ENCODE peak calls at places on chromosomes 3 and 15, in seven cellular contexts. One of them, this sample, is unnamed.
A peak's percentile ranks its signal among the peaks of the same experiment; 100 is the strongest.

GRCh38 chr3:73141531-73141930 is 80.1 kb downstream of the EBLN2 start:
- DNase-seq in T-helper 1 cell: no peak
- DNase-seq in NCI-H748 treated with DMSO at 0.1 percent for 48 hours: no peak
- DNase-seq in type B pancreatic cell: no peak
- DNase-seq in HCT116: no peak
- DNase-seq in hippocampal formation: no peak
- DNase-seq in mammary epithelial cell: no peak
- DNase-seq in this sample: no peak

GRCh38 chr15:56001476-56002078 is 8.2 kb upstream of the NEDD4 start:
- DNase-seq in NCI-H748 treated with DMSO at 0.1 percent for 48 hours: no peak
- DNase-seq in type B pancreatic cell: no peak
- DNase-seq in T-helper 1 cell: no peak
- DNase-seq in HCT116: no peak
- DNase-seq in mammary epithelial cell: peak; percentile 85
- DNase-seq in hippocampal formation: no peak
- DNase-seq in this sample: no peak

GRCh38 chr3:189419022-189419421 is 212.2 kb upstream of the TP63 start:
- DNase-seq in type B pancreatic cell: no peak
- DNase-seq in NCI-H748 treated with DMSO at 0.1 percent for 48 hours: peak; percentile 2
- DNase-seq in HCT116: no peak
- DNase-seq in mammary epithelial cell: no peak
- DNase-seq in hippocampal formation: no peak
- DNase-seq in T-helper 1 cell: no peak
- DNase-seq in this sample: no peak

GRCh38 chr15:61030451-61030850 is 198.7 kb downstream of the RORA start:
- DNase-seq in NCI-H748 treated with DMSO at 0.1 percent for 48 hours: no peak
- DNase-seq in hippocampal formation: no peak
- DNase-seq in mammary epithelial cell: no peak
- DNase-seq in HCT116: no peak
- DNase-seq in T-helper 1 cell: no peak
- DNase-seq in type B pancreatic cell: no peak
- DNase-seq in this sample: no peak

GRCh38 chr3:117398166-117398954 is 688.8 kb downstream of the TUSC7 start:
- DNase-seq in NCI-H748 treated with DMSO at 0.1 percent for 48 hours: peak; percentile 96
- DNase-seq in mammary epithelial cell: no peak
- DNase-seq in HCT116: no peak
- DNase-seq in hippocampal formation: peak; percentile 72
- DNase-seq in T-helper 1 cell: no peak
- DNase-seq in type B pancreatic cell: no peak
- DNase-seq in this sample: no peak

GRCh38 chr15:48416301-48416700 is 85.1 kb downstream of the DUT start:
- DNase-seq in mammary epithelial cell: no peak
- DNase-seq in T-helper 1 cell: no peak
- DNase-seq in type B pancreatic cell: no peak
- DNase-seq in NCI-H748 treated with DMSO at 0.1 percent for 48 hours: no peak
- DNase-seq in hippocampal formation: no peak
- DNase-seq in HCT116: no peak
- DNase-seq in this sample: no peak

GRCh38 chr3:78634316-78634715 is 1133.5 kb downstream of the ROBO1 start:
- DNase-seq in mammary epithelial cell: no peak
- DNase-seq in T-helper 1 cell: no peak
- DNase-seq in NCI-H748 treated with DMSO at 0.1 percent for 48 hours: no peak
- DNase-seq in type B pancreatic cell: no peak
- DNase-seq in HCT116: no peak
- DNase-seq in hippocampal formation: no peak
- DNase-seq in this sample: no peak

GRCh38 chr15:92059036-92059970 is 205.8 kb downstream of the SLCO3A1 start:
- DNase-seq in mammary epithelial cell: peak; percentile 61
- DNase-seq in type B pancreatic cell: no peak
- DNase-seq in NCI-H748 treated with DMSO at 0.1 percent for 48 hours: no peak
- DNase-seq in T-helper 1 cell: no peak
- DNase-seq in hippocampal formation: no peak
- DNase-seq in HCT116: no peak
- DNase-seq in this sample: no peak

GRCh38 chr15:61724276-61724939 is 335.8 kb downstream of the VPS13C start:
- DNase-seq in NCI-H748 treated with DMSO at 0.1 percent for 48 hours: no peak
- DNase-seq in type B pancreatic cell: no peak
- DNase-seq in HCT116: no peak
- DNase-seq in mammary epithelial cell: no peak
- DNase-seq in hippocampal formation: no peak
- DNase-seq in T-helper 1 cell: no peak
- DNase-seq in this sample: no peak

This sample was measured in GM06990.